ENCODE peak calls at places on chromosome 12, in seven cellular contexts. Y, F, V, R, U, Z and C are unnamed samples.

GRCh38 chr12:2884810-2885209 is 5.9 kb upstream of the TULP3 start:
- DNase-seq in Y (no peak), F (no peak), V (no peak), R (no peak), U (no peak), Z (no peak), C (no peak)

GRCh38 chr12:27048822-27049752 is 26.7 kb downstream of the MED21 start:
- DNase-seq in Y (no peak), F (no peak), V (no peak), R (no peak), U (no peak), Z (no peak), C (no peak)

GRCh38 chr12:118290130-118290529 is 82.6 kb downstream of the TAOK3 start:
- DNase-seq in Y (no peak), F (no peak), V (no peak), R (no peak), U (no peak), Z (no peak), C (no peak)

GRCh38 chr12:52806169-52806811 is 7.6 kb downstream of the KRT4 start:
- DNase-seq in Y (no peak), F (no peak), V (no peak), R (no peak), U (no peak), Z (no peak), C (no peak)

GRCh38 chr12:29537292-29537691 is 39.8 kb upstream of the OVCH1 start:
- DNase-seq in Y (no peak), F (no peak), V (no peak), R (no peak), U (no peak), Z (no peak), C (no peak)

GRCh38 chr12:6551063-6551461 is 4.8 kb downstream of the IFFO1 start:
- DNase-seq in Y (no peak), F (peak), V (peak), R (peak), U (no peak), Z (no peak), C (no peak)

GRCh38 chr12:53219116-53219955 is 12.3 kb upstream of the ITGB7 start:
- DNase-seq in Y (no peak), F (peak), V (peak), R (no peak), U (no peak), Z (peak), C (no peak)

GRCh38 chr12:87491089-87491488 is 538.1 kb downstream of the C12orf50 start:
- DNase-seq in Y (no peak), F (no peak), V (no peak), R (no peak), U (no peak), Z (no peak), C (no peak)

GRCh38 chr12:43812926-43813325 is 6.8 kb upstream of the TWF1 start:
- DNase-seq in Y (no peak), F (no peak), V (no peak), R (no peak), U (no peak), Z (no peak), C (no peak)

GRCh38 chr12:106527356-106527755 is 55.4 kb upstream of the RFX4 start:
- DNase-seq in Y (no peak), F (no peak), V (no peak), R (no peak), U (no peak), Z (no peak), C (no peak)

GRCh38 chr12:53791735-53792326 is 40.1 kb upstream of the CISTR start:
- DNase-seq in Y (peak), F (no peak), V (peak), R (no peak), U (peak), Z (no peak), C (peak)

GRCh38 chr12:75792687-75793086 is 238.9 kb downstream of the PHLDA1 start:
- DNase-seq in Y (no peak), F (no peak), V (no peak), R (no peak), U (no peak), Z (no peak), C (no peak)

GRCh38 chr12:30417697-30418231 is 277.9 kb downstream of the IPO8 start:
- DNase-seq in Y (no peak), F (no peak), V (peak), R (no peak), U (no peak), Z (no peak), C (no peak)

GRCh38 chr12:94109154-94109553 is 39.2 kb upstream of the PLXNC1 start:
- DNase-seq in Y (no peak), F (no peak), V (no peak), R (no peak), U (no peak), Z (no peak), C (no peak)

GRCh38 chr12:1612196-1612595 is 16.8 kb upstream of the WNT5B start:
- DNase-seq in Y (no peak), F (no peak), V (no peak), R (no peak), U (no peak), Z (no peak), C (no peak)

GRCh38 chr12:92899388-92900001 is 29.6 kb downstream of the EEA1 start:
- DNase-seq in Y (peak), F (no peak), V (peak), R (peak), U (no peak), Z (peak), C (no peak)

GRCh38 chr12:132866251-132866828 is 21.1 kb downstream of the CHFR start:
- DNase-seq in Y (peak), F (no peak), V (no peak), R (no peak), U (no peak), Z (no peak), C (no peak)